ENCODE peak calls at places on chromosomes 5 and 9, in six cellular contexts. One of them, this sample, is unnamed.

GRCh38 chr5:52947208-52947607 is 41.9 kb upstream of the ITGA2 start:
- DNase-seq in tibial nerve: no peak
- DNase-seq in body of pancreas: peak; percentile 28
- DNase-seq in heart left ventricle: no peak
- DNase-seq in aorta: no peak
- DNase-seq in fibroblast of lung: peak; percentile 23
- DNase-seq in this sample: peak; percentile 19

GRCh38 chr5:2369178-2369577 is 382.3 kb downstream of the IRX2 start:
- DNase-seq in tibial nerve: no peak
- DNase-seq in body of pancreas: no peak
- DNase-seq in heart left ventricle: no peak
- DNase-seq in aorta: no peak
- DNase-seq in fibroblast of lung: no peak
- DNase-seq in this sample: no peak

GRCh38 chr9:19284729-19285128 is 54.2 kb downstream of the DENND4C start:
- DNase-seq in tibial nerve: no peak
- DNase-seq in body of pancreas: no peak
- DNase-seq in heart left ventricle: no peak
- DNase-seq in aorta: no peak
- DNase-seq in fibroblast of lung: no peak
- DNase-seq in this sample: no peak

GRCh38 chr5:138230981-138231589 is 18.0 kb upstream of the CDC23 start:
- DNase-seq in tibial nerve: no peak
- DNase-seq in body of pancreas: peak; percentile 56
- DNase-seq in heart left ventricle: peak; percentile 13
- DNase-seq in aorta: peak; percentile 21
- DNase-seq in fibroblast of lung: peak; percentile 76
- DNase-seq in this sample: peak; percentile 54

GRCh38 chr5:36305571-36306326 is 4.0 kb upstream of the RANBP3L start:
- DNase-seq in tibial nerve: peak; percentile 47
- DNase-seq in body of pancreas: peak; percentile 57
- DNase-seq in heart left ventricle: peak; percentile 41
- DNase-seq in aorta: peak; percentile 77
- DNase-seq in fibroblast of lung: peak; percentile 40
- DNase-seq in this sample: peak; percentile 62

GRCh38 chr5:69048233-69048632 is 45.6 kb upstream of the SLC30A5 start:
- DNase-seq in tibial nerve: no peak
- DNase-seq in body of pancreas: no peak
- DNase-seq in heart left ventricle: no peak
- DNase-seq in aorta: no peak
- DNase-seq in fibroblast of lung: no peak
- DNase-seq in this sample: no peak

GRCh38 chr5:124605516-124605915 is 140.9 kb downstream of the ZNF608 start:
- DNase-seq in tibial nerve: peak; percentile 25
- DNase-seq in body of pancreas: peak; percentile 13
- DNase-seq in heart left ventricle: peak; percentile 62
- DNase-seq in aorta: no peak
- DNase-seq in fibroblast of lung: peak; percentile 47
- DNase-seq in this sample: no peak

GRCh38 chr5:57441557-57441956 is 41.1 kb downstream of the ACTBL2 start:
- DNase-seq in tibial nerve: no peak
- DNase-seq in body of pancreas: no peak
- DNase-seq in heart left ventricle: no peak
- DNase-seq in aorta: no peak
- DNase-seq in fibroblast of lung: peak; percentile 99
- DNase-seq in this sample: peak; percentile 90

GRCh38 chr9:133031496-133031911 is 707 bp downstream of the GTF3C5 start:
- DNase-seq in tibial nerve: no peak
- DNase-seq in body of pancreas: no peak
- DNase-seq in heart left ventricle: no peak
- DNase-seq in aorta: no peak
- DNase-seq in fibroblast of lung: no peak
- DNase-seq in this sample: no peak

GRCh38 chr5:137248476-137248970 is 250.6 kb downstream of the SPOCK1 start:
- DNase-seq in tibial nerve: no peak
- DNase-seq in body of pancreas: no peak
- DNase-seq in heart left ventricle: no peak
- DNase-seq in aorta: no peak
- DNase-seq in fibroblast of lung: peak; percentile 37
- DNase-seq in this sample: no peak

GRCh38 chr9:120845255-120845654 is 2.5 kb upstream of the PSMD5 start:
- DNase-seq in tibial nerve: no peak
- DNase-seq in body of pancreas: no peak
- DNase-seq in heart left ventricle: no peak
- DNase-seq in aorta: no peak
- DNase-seq in fibroblast of lung: no peak
- DNase-seq in this sample: no peak

GRCh38 chr9:96279927-96280326 is 22.0 kb downstream of the HSD17B3 start:
- DNase-seq in tibial nerve: no peak
- DNase-seq in body of pancreas: no peak
- DNase-seq in heart left ventricle: no peak
- DNase-seq in aorta: no peak
- DNase-seq in fibroblast of lung: no peak
- DNase-seq in this sample: no peak

GRCh38 chr5:73438048-73438896 is 10.3 kb downstream of the FOXD1 start:
- DNase-seq in tibial nerve: no peak
- DNase-seq in body of pancreas: no peak
- DNase-seq in heart left ventricle: no peak
- DNase-seq in aorta: no peak
- DNase-seq in fibroblast of lung: no peak
- DNase-seq in this sample: no peak
- H3K4me3 ChIP-seq in tibial nerve: no peak overlapping the region
- H3K4me3 ChIP-seq in body of pancreas: no peak overlapping the region
- H3K4me3 ChIP-seq in heart left ventricle: no peak overlapping the region
- H3K4me3 ChIP-seq in aorta: no peak overlapping the region
- H3K4me3 ChIP-seq in fibroblast of lung: no peak overlapping the region
- H3K4me3 ChIP-seq in this sample: peak overlapping the region; percentile 44

GRCh38 chr5:174733091-174733690 is 8.8 kb downstream of the MSX2 start:
- DNase-seq in tibial nerve: no peak
- DNase-seq in body of pancreas: no peak
- DNase-seq in heart left ventricle: no peak
- DNase-seq in aorta: no peak
- DNase-seq in fibroblast of lung: no peak
- DNase-seq in this sample: no peak
- H3K27me3 ChIP-seq in tibial nerve: peaks cover 2% of the 10 kb centered on the region
- H3K27me3 ChIP-seq in body of pancreas: peaks cover 12% of the 10 kb centered on the region
- H3K27me3 ChIP-seq in heart left ventricle: peaks cover 92% of the 10 kb centered on the region
- H3K27me3 ChIP-seq in aorta: no peaks in the 10 kb centered on the region
- H3K27me3 ChIP-seq in fibroblast of lung: peaks cover 30% of the 10 kb centered on the region
- H3K27me3 ChIP-seq in this sample: peaks cover 8% of the 10 kb centered on the region

DNA sequence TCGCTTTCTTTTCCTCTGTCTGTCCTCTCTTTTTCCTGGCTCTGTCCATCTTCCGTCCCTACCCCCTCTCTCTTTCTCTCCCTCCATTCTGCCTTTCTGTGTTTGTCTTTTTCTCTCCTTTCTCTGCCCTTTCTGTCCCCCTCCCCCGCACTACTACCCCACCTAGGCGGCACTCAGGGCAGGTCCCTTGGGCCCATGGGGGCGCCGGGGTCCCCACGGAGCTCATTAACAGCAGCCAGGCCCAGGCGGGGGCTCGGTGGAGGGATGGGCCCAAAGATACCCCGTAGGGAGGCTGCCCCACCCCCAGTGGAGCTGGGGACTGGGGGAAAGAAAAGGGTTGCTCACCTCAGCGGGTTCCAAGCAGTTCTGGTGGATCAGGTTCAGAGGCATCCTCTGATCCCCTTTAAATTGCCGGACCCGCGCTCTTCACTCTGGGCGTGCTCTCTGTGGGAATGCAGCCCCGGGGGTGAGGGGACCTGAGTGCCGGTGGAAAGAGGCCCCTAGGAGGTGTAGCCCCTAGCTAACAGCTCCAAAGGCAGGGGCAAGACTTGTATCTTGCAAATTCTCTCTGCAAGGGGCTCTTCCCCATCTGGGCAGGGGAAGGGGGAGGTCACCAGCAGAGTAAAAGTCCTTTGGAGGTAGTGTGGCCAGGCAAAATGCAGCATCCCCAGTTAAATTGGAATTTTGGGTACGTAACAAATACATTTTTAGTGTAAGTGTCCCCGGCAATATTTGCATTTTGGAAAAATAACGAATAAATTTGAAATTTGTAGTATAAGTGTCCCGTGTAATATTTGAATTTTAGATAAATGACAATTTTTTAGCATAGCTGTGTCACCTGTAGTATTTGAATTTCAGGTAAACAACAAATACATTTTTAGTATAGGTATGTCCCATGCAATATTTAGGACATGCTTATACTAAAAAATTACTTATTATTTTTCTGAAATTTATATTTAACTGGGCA is 7.4 kb downstream of the LHX2 start:
- DNase-seq in tibial nerve: no peak
- DNase-seq in body of pancreas: no peak
- DNase-seq in heart left ventricle: no peak
- DNase-seq in aorta: peak; percentile 30
- DNase-seq in fibroblast of lung: no peak
- DNase-seq in this sample: no peak
- H3K9me3 ChIP-seq in tibial nerve: no peaks in the 10 kb centered on the region
- H3K9me3 ChIP-seq in body of pancreas: no peaks in the 10 kb centered on the region
- H3K9me3 ChIP-seq in heart left ventricle: no peaks in the 10 kb centered on the region
- H3K9me3 ChIP-seq in aorta: no peaks in the 10 kb centered on the region
- H3K9me3 ChIP-seq in fibroblast of lung: no peaks in the 10 kb centered on the region
- H3K9me3 ChIP-seq in this sample: no peaks in the 10 kb centered on the region

DNA sequence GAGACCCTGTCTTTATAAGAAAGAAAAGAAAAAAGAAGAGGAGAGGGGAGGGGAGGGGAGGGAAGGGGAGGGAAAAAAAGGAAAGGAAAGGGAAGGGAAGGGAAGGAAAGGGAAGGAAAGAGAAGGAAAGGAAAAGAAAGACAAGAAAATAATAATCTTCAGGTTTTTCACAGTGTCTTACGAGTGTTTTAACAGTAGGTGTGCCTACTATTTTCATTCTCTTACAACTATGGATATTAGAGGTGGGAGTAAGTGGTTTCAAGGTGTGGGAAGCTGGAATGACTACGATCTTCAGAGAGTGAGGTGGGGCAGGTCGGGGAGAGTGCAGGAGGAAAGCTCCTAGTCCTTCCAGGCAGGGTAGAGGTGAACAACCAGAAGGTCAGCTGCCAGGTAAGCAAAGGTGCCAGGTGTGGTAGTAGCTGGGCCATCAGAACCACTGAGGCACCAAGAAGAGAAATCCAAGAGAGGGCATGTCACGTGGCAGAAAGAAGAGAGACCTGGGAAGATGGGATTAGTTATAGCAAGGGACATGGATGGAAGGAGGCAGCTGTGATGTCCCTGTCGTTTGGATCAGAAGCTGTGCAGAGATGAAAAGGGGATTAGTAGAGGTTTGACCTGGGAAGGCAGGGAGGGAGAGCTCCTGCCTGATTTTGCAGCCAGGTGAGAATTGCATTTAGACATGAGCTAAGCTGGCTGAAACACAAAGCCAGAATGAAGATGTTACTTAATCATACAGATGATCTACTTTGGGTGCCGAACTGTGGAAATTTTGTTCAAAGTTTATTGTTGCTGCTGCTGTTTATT is 95.4 kb downstream of the OTULIN start:
- DNase-seq in tibial nerve: no peak
- DNase-seq in body of pancreas: no peak
- DNase-seq in heart left ventricle: no peak
- DNase-seq in aorta: no peak
- DNase-seq in fibroblast of lung: no peak
- DNase-seq in this sample: no peak
- H3K4me3 ChIP-seq in tibial nerve: no peak overlapping the region
- H3K4me3 ChIP-seq in body of pancreas: no peak overlapping the region
- H3K4me3 ChIP-seq in heart left ventricle: no peak overlapping the region
- H3K4me3 ChIP-seq in aorta: no peak overlapping the region
- H3K4me3 ChIP-seq in fibroblast of lung: no peak overlapping the region
- H3K4me3 ChIP-seq in this sample: no peak overlapping the region